ENCODE peak calls at places on chromosomes 12 and 14, in four cellular contexts. H, A, O and E are unnamed samples.
A peak's percentile ranks its signal among the peaks of the same experiment; 100 is the strongest.

GRCh38 chr14:88013750-88014349 is 8.9 kb downstream of the GPR65 start:
- DNase-seq in H (no peak), A (peak; percentile 59), O (peak; percentile 74), E (peak; percentile 66)

GRCh38 chr14:81276699-81277069 is 55.9 kb upstream of the GTF2A1 start:
- DNase-seq in H (no peak), A (no peak), O (no peak), E (no peak)

GRCh38 chr14:68508581-68508980 is 284.3 kb downstream of the ZFP36L1 start:
- DNase-seq in H (no peak), A (no peak), O (no peak), E (no peak)

GRCh38 chr12:68933564-68933893 is 558 bp upstream of the CPM start:
- DNase-seq in H (no peak), A (no peak), O (no peak), E (no peak)

GRCh38 chr12:66708704-66709443 is 30.0 kb upstream of the GRIP1 start:
- DNase-seq in H (no peak), A (peak; percentile 63), O (peak; percentile 14), E (no peak)

GRCh38 chr12:66693901-66694513 is 15.1 kb upstream of the GRIP1 start:
- DNase-seq in H (no peak), A (peak; percentile 94), O (peak; percentile 77), E (no peak)

GRCh38 chr12:54004063-54004840 is 4.3 kb downstream of the HOXC9 start:
- DNase-seq in H (no peak), A (no peak), O (peak; percentile 56), E (no peak)

GRCh38 chr12:128810182-128811127 is 13.3 kb downstream of the SLC15A4 start:
- DNase-seq in H (no peak), A (peak; percentile 33), O (peak; percentile 51), E (no peak)

GRCh38 chr12:129190827-129191226 is 337.5 kb downstream of the GLT1D1 start:
- DNase-seq in H (no peak), A (no peak), O (no peak), E (no peak)

GRCh38 chr14:29895591-29896043 is 32.0 kb downstream of the PRKD1 start:
- DNase-seq in H (no peak), A (no peak), O (no peak), E (no peak)

GRCh38 chr12:87924149-87924548 is 105.1 kb downstream of the C12orf50 start:
- DNase-seq in H (no peak), A (no peak), O (no peak), E (no peak)

GRCh38 chr12:132003846-132004245 is 54.1 kb downstream of the EP400 start:
- DNase-seq in H (no peak), A (no peak), O (peak; percentile 83), E (no peak)

GRCh38 chr12:90915353-90915752 is 39.6 kb downstream of the CCER1 start:
- DNase-seq in H (no peak), A (no peak), O (no peak), E (no peak)

GRCh38 chr12:131456301-131457027 is 254.4 kb upstream of the SFSWAP start:
- DNase-seq in H (no peak), A (no peak), O (no peak), E (no peak)

GRCh38 chr14:63499701-63500250 is 43.4 kb downstream of the PPP2R5E start:
- DNase-seq in H (no peak), A (no peak), O (peak; percentile 92), E (no peak)

GRCh38 chr14:76768201-76768656 is 7.0 kb downstream of the VASH1 start:
- DNase-seq in H (peak; percentile 86), A (peak; percentile 8), O (no peak), E (no peak)

GRCh38 chr12:122684297-122684696 is 18.9 kb downstream of the HCAR2 start:
- DNase-seq in H (no peak), A (no peak), O (no peak), E (no peak)

GRCh38 chr12:122687091-122687490 is 16.1 kb downstream of the HCAR2 start:
- DNase-seq in H (no peak), A (no peak), O (peak; percentile 3), E (no peak)

GRCh38 chr12:122686538-122686937 is 16.6 kb downstream of the HCAR2 start:
- DNase-seq in H (no peak), A (no peak), O (no peak), E (no peak)

GRCh38 chr12:122681814-122682213 is 21.3 kb downstream of the HCAR2 start:
- DNase-seq in H (no peak), A (no peak), O (peak; percentile 87), E (no peak)
- H3K4me3 ChIP-seq in H (no peak overlapping the region), A (no peak overlapping the region), O (no peak overlapping the region), E (no peak overlapping the region)

DNA sequence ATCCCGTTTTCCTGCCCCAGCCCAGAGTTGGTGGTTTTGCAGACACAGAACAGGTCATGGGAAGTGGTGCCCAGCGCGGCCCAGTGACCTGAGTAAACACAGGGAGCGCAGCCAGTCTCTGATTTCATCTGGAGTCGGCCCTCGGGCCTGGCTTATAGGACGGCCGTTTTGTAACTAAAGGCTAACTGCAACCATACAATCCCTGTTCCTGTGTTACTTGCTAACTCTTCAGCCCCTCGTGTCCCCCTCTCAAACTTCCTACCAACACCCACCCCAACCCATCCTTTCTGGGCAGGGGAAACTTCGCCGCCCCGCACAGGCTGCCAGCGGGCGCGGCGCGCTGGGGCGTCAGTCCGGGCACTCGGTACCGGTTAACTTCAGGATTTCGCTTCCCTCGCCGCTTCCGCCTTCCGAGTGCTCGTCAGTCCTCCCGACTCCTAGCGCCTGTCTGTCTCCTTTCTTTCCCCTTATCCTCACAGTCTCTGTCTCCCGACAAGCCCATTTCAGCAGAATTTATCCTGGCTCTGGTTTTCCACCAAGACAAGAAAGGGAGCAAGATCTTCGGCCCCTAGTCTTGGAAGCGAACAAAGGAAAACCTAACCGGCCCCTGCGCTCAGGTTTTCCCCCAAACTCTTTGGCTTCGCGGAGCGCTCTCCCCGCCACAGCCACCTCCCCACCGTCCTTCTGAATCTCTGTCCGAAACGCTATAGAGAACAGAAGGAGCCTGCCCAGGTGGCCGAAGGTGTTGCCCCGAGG is 2.0 kb downstream of the SIX1 start:
- DNase-seq in H (no peak), A (no peak), O (peak; percentile 56), E (no peak)
- H3K4me3 ChIP-seq in H (peak overlapping the region; percentile 19), A (no peak overlapping the region), O (peak overlapping the region; percentile 70), E (no peak overlapping the region)

GRCh38 chr14:32934891-32935633 is 3.6 kb upstream of the NPAS3 start:
- DNase-seq in H (peak; percentile 28), A (no peak), O (peak; percentile 4), E (peak; percentile 28)
- H3K4me3 ChIP-seq in H (peak overlapping the region; percentile 17), A (no peak overlapping the region), O (peak overlapping the region; percentile 54), E (peak overlapping the region; percentile 33)

GRCh38 chr12:2795291-2796186 is 769 bp downstream of the FKBP4 start:
- DNase-seq in H (peak; percentile 91), A (peak; percentile 72), O (peak; percentile 46), E (peak; percentile 86)

GRCh38 chr12:2794261-2794735 is 472 bp upstream of the FKBP4 start:
- DNase-seq in H (peak; percentile 73), A (peak; percentile 7), O (no peak), E (no peak)

GRCh38 chr12:2792670-2793500 is 1.9 kb upstream of the FKBP4 start:
- DNase-seq in H (no peak), A (no peak), O (no peak), E (no peak)

GRCh38 chr12:2794736-2795289 is at the start of gene FKBP4:
- DNase-seq in H (peak; percentile 93), A (peak; percentile 89), O (peak; percentile 75), E (peak; percentile 93)

GRCh38 chr12:2793561-2793960 is 1.2 kb upstream of the FKBP4 start:
- DNase-seq in H (no peak), A (no peak), O (no peak), E (no peak)
- H3K4me3 ChIP-seq in H (no peak overlapping the region), A (no peak overlapping the region), O (no peak overlapping the region), E (no peak overlapping the region)

GRCh38 chr12:3295648-3296408 is 195.2 kb upstream of the PRMT8 start:
- DNase-seq in H (no peak), A (no peak), O (peak; percentile 24), E (peak; percentile 59)
- H3K4me3 ChIP-seq in H (no peak overlapping the region), A (no peak overlapping the region), O (no peak overlapping the region), E (no peak overlapping the region)

GRCh38 chr12:29429999-29430698 is 49.2 kb upstream of the ERGIC2 start:
- DNase-seq in H (no peak), A (peak; percentile 19), O (no peak), E (no peak)

GRCh38 chr12:29427964-29428363 is 47.0 kb upstream of the ERGIC2 start:
- DNase-seq in H (no peak), A (peak; percentile 65), O (no peak), E (no peak)

GRCh38 chr12:29430699-29431044 is 49.7 kb upstream of the ERGIC2 start:
- DNase-seq in H (no peak), A (no peak), O (no peak), E (no peak)

GRCh38 chr12:29426516-29426915 is 45.5 kb upstream of the ERGIC2 start:
- DNase-seq in H (no peak), A (no peak), O (no peak), E (no peak)

DNA sequence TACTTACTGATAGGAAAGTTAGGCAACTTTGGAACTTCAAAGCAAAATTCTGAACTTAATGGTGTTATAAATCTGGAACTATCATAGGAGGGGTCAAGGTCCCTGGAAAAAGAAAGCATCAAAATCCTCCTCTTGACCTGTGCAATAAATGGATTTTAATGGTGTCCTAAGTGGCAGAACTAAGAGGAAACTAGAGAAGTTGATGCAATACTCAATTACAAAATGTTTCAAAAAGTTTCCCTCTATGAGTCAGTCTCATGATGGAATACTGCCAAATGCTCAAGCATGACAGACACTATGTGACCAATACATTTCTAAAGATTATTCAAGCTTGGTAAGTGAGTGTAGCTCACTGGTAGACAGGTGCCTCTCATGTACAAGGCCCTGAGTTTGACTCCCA is 47.7 kb upstream of the ERGIC2 start:
- DNase-seq in H (no peak), A (no peak), O (peak; percentile 55), E (no peak)
- H3K4me3 ChIP-seq in H (no peak overlapping the region), A (no peak overlapping the region), O (no peak overlapping the region), E (no peak overlapping the region)

DNA sequence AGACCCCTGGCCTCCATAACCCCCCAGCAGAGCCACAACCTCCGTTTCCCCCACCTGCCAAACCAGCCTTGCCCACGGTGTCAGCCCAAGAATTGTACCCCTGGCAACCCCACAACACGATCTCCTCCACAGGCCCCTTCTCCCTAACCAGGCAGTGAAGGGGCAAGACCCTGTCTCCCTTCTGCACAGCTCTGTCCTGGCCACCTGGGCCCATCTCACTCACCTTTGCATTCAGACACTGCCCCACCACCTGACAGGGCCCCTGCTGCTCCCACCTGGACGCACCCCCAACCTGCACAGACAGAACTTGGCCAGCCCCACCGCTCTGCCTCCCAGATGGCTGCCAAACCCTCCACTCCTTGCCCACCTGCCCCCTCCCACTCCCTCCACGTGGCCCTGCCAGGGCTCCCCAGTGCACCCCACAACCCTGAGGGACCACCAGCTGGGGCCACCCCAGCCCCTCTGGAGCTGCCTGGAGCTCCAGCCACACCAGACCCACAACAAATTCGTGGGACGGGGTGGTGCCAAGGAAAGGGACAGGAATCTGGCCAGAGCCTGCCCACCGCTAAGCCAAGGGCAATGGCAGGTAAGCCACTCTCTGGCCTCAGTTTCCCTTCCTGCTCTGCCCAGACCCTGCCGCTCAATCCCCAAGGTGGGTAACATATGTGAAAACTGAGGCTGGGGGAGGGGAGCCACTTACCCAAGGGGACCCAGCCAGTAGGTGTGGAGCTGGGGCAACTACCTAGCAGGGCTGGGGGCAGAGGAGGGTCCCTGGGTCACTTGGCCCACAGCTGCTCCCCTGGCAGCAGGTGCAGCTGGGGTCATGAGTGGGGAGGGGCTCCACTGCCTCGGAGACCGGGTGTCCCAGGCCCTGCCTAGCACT is 11.7 kb downstream of the AHNAK2 start:
- DNase-seq in H (peak; percentile 59), A (no peak), O (no peak), E (no peak)
- H3K4me3 ChIP-seq in H (no peak overlapping the region), A (no peak overlapping the region), O (no peak overlapping the region), E (no peak overlapping the region)